ENCODE peak calls at places on chromosomes 16 and 17, in nine cellular contexts. N is tibial artery; L is thoracic aorta; B is activated CD4-positive, alpha-beta T cell treated with anti-CD3 and anti-CD28 coated beads for 48 hours; X is GM13977; E is lung; C is lower lobe of right lung; U is skeletal muscle cell; Z is colonic mucosa. R is an unnamed sample.

GRCh38 chr16:3861808-3862451 is 18.6 kb downstream of the CREBBP start:
- DNase-seq in N (no peak), L (no peak), B (no peak), X (no peak), E (no peak), C (no peak), U (no peak), Z (no peak), R (no peak)

GRCh38 chr17:50471009-50471905 is 2.6 kb upstream of the CHAD start:
- DNase-seq in N (no peak), L (no peak), B (no peak), X (no peak), E (no peak), C (peak), U (no peak), Z (peak), R (no peak)

GRCh38 chr16:88655053-88655732 is 4.3 kb upstream of the CYBA start:
- DNase-seq in N (no peak), L (no peak), B (no peak), X (no peak), E (no peak), C (no peak), U (no peak), Z (no peak), R (no peak)

GRCh38 chr16:83830091-83830768 is 22.5 kb downstream of the HSBP1 start:
- DNase-seq in N (no peak), L (no peak), B (no peak), X (no peak), E (no peak), C (no peak), U (no peak), Z (no peak), R (no peak)

GRCh38 chr16:57128787-57129389 is 36.5 kb downstream of the CPNE2 start:
- DNase-seq in N (no peak), L (no peak), B (peak), X (no peak), E (no peak), C (no peak), U (no peak), Z (no peak), R (no peak)

GRCh38 chr17:17732444-17732843 is 51.2 kb downstream of the RAI1 start:
- DNase-seq in N (no peak), L (no peak), B (no peak), X (no peak), E (no peak), C (no peak), U (no peak), Z (no peak), R (no peak)

GRCh38 chr16:64657316-64658011 is 464.4 kb downstream of the CDH11 start:
- DNase-seq in N (no peak), L (no peak), B (no peak), X (no peak), E (no peak), C (no peak), U (peak), Z (no peak), R (no peak)

GRCh38 chr16:88452485-88453216 is 429 bp upstream of the ZFPM1 start:
- DNase-seq in N (peak), L (peak), B (peak), X (peak), E (peak), C (peak), U (peak), Z (peak), R (peak)

GRCh38 chr17:82963104-82963950 is 116.1 kb upstream of the METRNL start:
- DNase-seq in N (peak), L (peak), B (peak), X (no peak), E (peak), C (peak), U (peak), Z (peak), R (peak)

GRCh38 chr17:75087558-75088453 is at the start of gene SLC16A5:
- DNase-seq in N (peak), L (no peak), B (peak), X (peak), E (peak), C (peak), U (no peak), Z (peak), R (no peak)

GRCh38 chr16:6846452-6846851 is 486.2 kb upstream of the RBFOX1 start:
- DNase-seq in N (no peak), L (no peak), B (no peak), X (no peak), E (no peak), C (no peak), U (no peak), Z (peak), R (no peak)

GRCh38 chr17:82956726-82957468 is 117.1 kb upstream of the ZNF750 start:
- DNase-seq in N (peak), L (no peak), B (no peak), X (no peak), E (no peak), C (no peak), U (no peak), Z (no peak), R (no peak)

GRCh38 chr17:20074489-20074888 is 65.3 kb downstream of the SPECC1 start:
- DNase-seq in N (no peak), L (no peak), B (no peak), X (no peak), E (no peak), C (no peak), U (no peak), Z (no peak), R (no peak)

GRCh38 chr16:28061702-28062101 is 1.8 kb downstream of the GSG1L start:
- DNase-seq in N (no peak), L (no peak), B (no peak), X (no peak), E (no peak), C (no peak), U (no peak), Z (no peak), R (no peak)

GRCh38 chr16:86733526-86734254 is 155.3 kb downstream of the FOXL1 start:
- DNase-seq in N (no peak), L (no peak), B (no peak), X (no peak), E (no peak), C (no peak), U (no peak), Z (no peak), R (no peak)

GRCh38 chr17:66764559-66764958 is 70.4 kb upstream of the CACNG5 start:
- DNase-seq in N (no peak), L (no peak), B (no peak), X (no peak), E (no peak), C (no peak), U (no peak), Z (no peak), R (no peak)

GRCh38 chr17:50035421-50035879 is 20.5 kb upstream of the ITGA3 start:
- DNase-seq in N (no peak), L (no peak), B (no peak), X (peak), E (no peak), C (no peak), U (no peak), Z (no peak), R (no peak)

GRCh38 chr17:75752405-75753192 is 12.4 kb downstream of the GALK1 start:
- DNase-seq in N (no peak), L (no peak), B (no peak), X (peak), E (no peak), C (no peak), U (no peak), Z (no peak), R (no peak)

GRCh38 chr16:165539-166374 is at the start of gene HBM:
- DNase-seq in N (no peak), L (no peak), B (peak), X (peak), E (no peak), C (no peak), U (no peak), Z (no peak), R (no peak)

GRCh38 chr16:50400967-50401348 is 32.2 kb upstream of the BRD7 start:
- DNase-seq in N (no peak), L (no peak), B (no peak), X (no peak), E (peak), C (no peak), U (no peak), Z (no peak), R (no peak)

GRCh38 chr17:17098426-17099035 is 56.3 kb downstream of the MPRIP start:
- DNase-seq in N (peak), L (no peak), B (no peak), X (no peak), E (no peak), C (no peak), U (peak), Z (peak), R (no peak)

GRCh38 chr17:7249830-7250229 is 1.7 kb downstream of the CTDNEP1 start:
- DNase-seq in N (no peak), L (no peak), B (no peak), X (no peak), E (no peak), C (no peak), U (no peak), Z (no peak), R (no peak)

GRCh38 chr17:27532269-27533067 is 76.2 kb downstream of the KSR1 start:
- DNase-seq in N (no peak), L (no peak), B (no peak), X (no peak), E (peak), C (peak), U (peak), Z (no peak), R (peak)

GRCh38 chr17:69637399-69638165 is 223.1 kb downstream of the MAP2K6 start:
- DNase-seq in N (no peak), L (no peak), B (no peak), X (no peak), E (no peak), C (no peak), U (peak), Z (no peak), R (no peak)

GRCh38 chr16:14289692-14290340 is 218.7 kb downstream of the MRTFB start:
- DNase-seq in N (no peak), L (no peak), B (no peak), X (no peak), E (no peak), C (no peak), U (no peak), Z (no peak), R (no peak)

GRCh38 chr16:28491080-28491969 is 549 bp downstream of the CLN3 start:
- DNase-seq in N (peak), L (no peak), B (no peak), X (peak), E (peak), C (peak), U (no peak), Z (peak), R (no peak)

GRCh38 chr16:52114414-52114813 is 432.5 kb downstream of the TOX3 start:
- DNase-seq in N (no peak), L (no peak), B (no peak), X (no peak), E (no peak), C (no peak), U (no peak), Z (no peak), R (no peak)

GRCh38 chr17:6639651-6640535 is 618 bp downstream of the KIAA0753 start:
- DNase-seq in N (peak), L (no peak), B (peak), X (peak), E (no peak), C (peak), U (no peak), Z (peak), R (no peak)

GRCh38 chr17:80779961-80780380 is 211.7 kb upstream of the CHMP6 start:
- DNase-seq in N (peak), L (no peak), B (no peak), X (no peak), E (no peak), C (no peak), U (peak), Z (no peak), R (no peak)

GRCh38 chr16:56600398-56600999 is 7.9 kb upstream of the MT2A start:
- DNase-seq in N (no peak), L (no peak), B (peak), X (peak), E (no peak), C (no peak), U (no peak), Z (no peak), R (no peak)

GRCh38 chr16:87311387-87311786 is 5.8 kb downstream of the C16orf95 start:
- DNase-seq in N (no peak), L (no peak), B (no peak), X (no peak), E (no peak), C (no peak), U (no peak), Z (no peak), R (no peak)

GRCh38 chr16:82995927-82996441 is 369.2 kb downstream of the CDH13 start:
- DNase-seq in N (no peak), L (no peak), B (no peak), X (no peak), E (no peak), C (no peak), U (peak), Z (peak), R (peak)

GRCh38 chr17:67994827-67995567 is 1.3 kb downstream of the C17orf58 start:
- DNase-seq in N (no peak), L (no peak), B (no peak), X (peak), E (no peak), C (no peak), U (peak), Z (peak), R (peak)

GRCh38 chr17:1931759-1932579 is 93.2 kb downstream of the RTN4RL1 start:
- DNase-seq in N (no peak), L (no peak), B (no peak), X (no peak), E (no peak), C (no peak), U (no peak), Z (peak), R (no peak)

GRCh38 chr16:21565816-21566669 is 33.3 kb upstream of the METTL9 start:
- DNase-seq in N (no peak), L (no peak), B (no peak), X (no peak), E (no peak), C (no peak), U (no peak), Z (no peak), R (no peak)

GRCh38 chr16:89442588-89442987 is 47.8 kb downstream of the ANKRD11 start:
- DNase-seq in N (no peak), L (no peak), B (no peak), X (no peak), E (no peak), C (no peak), U (no peak), Z (no peak), R (no peak)

GRCh38 chr16:72935896-72936295 is 112.0 kb downstream of the ZFHX3 start:
- DNase-seq in N (peak), L (no peak), B (no peak), X (no peak), E (no peak), C (no peak), U (no peak), Z (no peak), R (no peak)

GRCh38 chr17:78117027-78117981 is 11.3 kb downstream of the TMC6 start:
- DNase-seq in N (no peak), L (no peak), B (no peak), X (no peak), E (no peak), C (no peak), U (no peak), Z (no peak), R (no peak)

GRCh38 chr17:48678141-48678971 is 44.0 kb downstream of the PRAC1 start:
- DNase-seq in N (peak), L (no peak), B (peak), X (peak), E (peak), C (peak), U (no peak), Z (peak), R (no peak)

R was measured in smooth muscle cell of the brain vasculature.